ENCODE peak calls at places on chromosomes 13 and 19, in four cellular contexts. V, H, C and U are unnamed samples.

GRCh38 chr13:43129511-43130130 is 106.2 kb downstream of the DNAJC15 start:
- DNase-seq in V (no peak), H (no peak), C (no peak), U (no peak)

GRCh38 chr19:38739440-38740251 is 4.6 kb downstream of the CAPN12 start:
- DNase-seq in V (no peak), H (no peak), C (no peak), U (no peak)

GRCh38 chr19:50266896-50267295 is 62.3 kb downstream of the KCNC3 start:
- DNase-seq in V (peak; percentile 30), H (peak; percentile 47), C (no peak), U (no peak)

GRCh38 chr19:7917292-7918061 is 2.7 kb upstream of the SNAPC2 start:
- DNase-seq in V (peak; percentile 58), H (no peak), C (no peak), U (no peak)

GRCh38 chr19:35742121-35742724 is at the start of gene IGFLR1:
- DNase-seq in V (peak; percentile 44), H (no peak), C (no peak), U (no peak)

GRCh38 chr13:49220856-49221614 is 897 bp downstream of the MLNR start:
- DNase-seq in V (no peak), H (no peak), C (no peak), U (no peak)

GRCh38 chr19:7792286-7792685 is 29.2 kb downstream of the CLEC4M start:
- DNase-seq in V (no peak), H (no peak), C (no peak), U (no peak)

GRCh38 chr19:35476149-35476548 is 14.1 kb downstream of the KRTDAP start:
- DNase-seq in V (no peak), H (peak; percentile 16), C (no peak), U (no peak)

DNA sequence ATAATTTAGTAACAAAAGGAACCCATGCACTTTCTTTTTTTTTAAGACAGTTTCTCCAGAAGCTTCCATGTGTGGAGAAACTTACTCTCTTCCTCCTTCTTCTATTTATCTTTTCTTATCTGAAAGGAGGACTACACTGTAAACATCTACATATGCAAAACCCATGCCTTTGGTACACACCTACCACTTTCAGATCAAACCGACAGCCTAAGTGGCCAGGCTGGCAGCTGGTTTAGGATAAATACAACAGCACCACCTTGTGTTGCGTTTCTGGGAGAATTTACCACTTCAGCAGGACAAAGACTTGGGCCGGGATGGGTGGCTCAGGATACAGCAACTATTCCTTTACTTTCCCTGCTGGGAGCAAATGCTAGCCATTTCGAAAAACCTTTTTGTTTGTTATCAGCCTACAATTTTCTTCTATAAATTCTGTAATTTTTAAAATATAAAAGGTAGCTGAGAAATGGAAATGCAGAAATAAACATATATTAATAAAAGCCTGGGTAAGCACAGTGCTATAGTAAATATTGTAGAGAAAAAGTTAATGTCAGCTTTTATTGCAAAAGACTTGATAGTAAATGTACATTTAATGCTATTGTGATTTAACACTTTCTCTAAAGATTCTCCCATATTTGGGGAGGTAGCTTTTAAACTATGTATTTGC is 94.0 kb upstream of the RFC3 start:
- DNase-seq in V (peak; percentile 82), H (peak; percentile 77), C (peak; percentile 94), U (peak; percentile 45)
- H3K27ac ChIP-seq in V (peak overlapping the region; percentile 48), H (no peak overlapping the region), C (peak overlapping the region; percentile 57), U (peak overlapping the region; percentile 48)

GRCh38 chr19:32316034-32316433 is 29.4 kb upstream of the ZNF507 start:
- DNase-seq in V (no peak), H (no peak), C (peak; percentile 47), U (no peak)
- H3K4me1 ChIP-seq in V (no peaks in the 10 kb centered on the region), H (no peaks in the 10 kb centered on the region), C (no peaks in the 10 kb centered on the region), U (no peaks in the 10 kb centered on the region)

GRCh38 chr19:5903054-5903501 is 512 bp downstream of the NDUFA11 start:
- DNase-seq in V (no peak), H (no peak), C (no peak), U (no peak)

GRCh38 chr19:5903502-5904301 is at the start of gene NDUFA11:
- DNase-seq in V (peak; percentile 99), H (peak; percentile 90), C (peak; percentile 100), U (no peak)

GRCh38 chr19:5905072-5905778 is 553 bp downstream of the VMAC start:
- DNase-seq in V (no peak), H (no peak), C (no peak), U (no peak)

GRCh38 chr19:5907216-5907615 is 2.5 kb downstream of the VMAC start:
- DNase-seq in V (no peak), H (no peak), C (no peak), U (no peak)

DNA sequence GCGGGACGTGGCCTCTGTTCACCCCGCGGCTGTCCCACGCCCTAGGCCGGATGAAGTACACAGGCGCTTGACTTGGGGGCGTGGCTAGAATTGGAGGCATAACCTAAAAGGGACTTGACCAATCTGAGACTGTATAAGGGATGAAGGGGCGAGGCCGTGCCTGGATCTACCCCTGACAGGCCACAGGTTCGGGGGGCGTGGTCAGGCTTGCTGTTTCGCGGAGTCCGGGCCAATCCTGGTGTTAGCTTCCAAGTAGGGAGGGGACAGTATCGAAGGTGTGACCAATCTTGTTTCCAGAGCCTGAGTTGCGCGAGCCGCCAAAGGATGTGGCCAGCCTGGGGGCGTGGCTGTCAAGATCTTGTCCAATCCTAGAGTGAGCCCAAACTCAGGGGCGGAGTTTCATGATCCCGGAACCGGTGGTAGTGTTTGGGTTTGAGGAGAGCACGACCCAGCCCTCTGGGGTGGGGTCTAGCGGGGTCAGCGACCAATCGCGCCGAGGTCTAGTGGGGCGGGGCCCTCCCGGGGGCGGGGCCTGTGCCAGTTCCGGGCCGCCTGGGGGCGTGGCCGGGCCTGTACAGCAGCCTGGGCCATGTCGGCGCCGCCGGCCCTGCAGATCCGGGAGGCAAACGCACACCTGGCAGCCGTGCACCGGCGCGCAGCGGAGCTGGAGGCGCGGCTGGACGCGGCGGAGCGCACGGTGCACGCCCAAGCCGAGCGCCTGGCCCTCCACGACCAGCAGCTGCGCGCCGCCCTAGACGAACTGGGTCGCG is at the start of gene VMAC:
- DNase-seq in V (peak; percentile 100), H (peak; percentile 100), C (peak; percentile 100), U (peak; percentile 97)
- TF ChIP-seq POLR2AphosphoS5 in V (peak; percentile 14), H (no peak), C (peak; percentile 63), U (no peak)

GRCh38 chr13:110493613-110494012 is 67.9 kb downstream of the RAB20 start:
- DNase-seq in V (no peak), H (no peak), C (no peak), U (no peak)

GRCh38 chr13:110491869-110492268 is 69.7 kb downstream of the RAB20 start:
- DNase-seq in V (no peak), H (no peak), C (no peak), U (no peak)

GRCh38 chr13:110493161-110493593 is 68.3 kb downstream of the RAB20 start:
- DNase-seq in V (no peak), H (no peak), C (no peak), U (no peak)

GRCh38 chr13:110490009-110490770 is 71.3 kb downstream of the RAB20 start:
- DNase-seq in V (peak; percentile 71), H (no peak), C (no peak), U (no peak)

DNA sequence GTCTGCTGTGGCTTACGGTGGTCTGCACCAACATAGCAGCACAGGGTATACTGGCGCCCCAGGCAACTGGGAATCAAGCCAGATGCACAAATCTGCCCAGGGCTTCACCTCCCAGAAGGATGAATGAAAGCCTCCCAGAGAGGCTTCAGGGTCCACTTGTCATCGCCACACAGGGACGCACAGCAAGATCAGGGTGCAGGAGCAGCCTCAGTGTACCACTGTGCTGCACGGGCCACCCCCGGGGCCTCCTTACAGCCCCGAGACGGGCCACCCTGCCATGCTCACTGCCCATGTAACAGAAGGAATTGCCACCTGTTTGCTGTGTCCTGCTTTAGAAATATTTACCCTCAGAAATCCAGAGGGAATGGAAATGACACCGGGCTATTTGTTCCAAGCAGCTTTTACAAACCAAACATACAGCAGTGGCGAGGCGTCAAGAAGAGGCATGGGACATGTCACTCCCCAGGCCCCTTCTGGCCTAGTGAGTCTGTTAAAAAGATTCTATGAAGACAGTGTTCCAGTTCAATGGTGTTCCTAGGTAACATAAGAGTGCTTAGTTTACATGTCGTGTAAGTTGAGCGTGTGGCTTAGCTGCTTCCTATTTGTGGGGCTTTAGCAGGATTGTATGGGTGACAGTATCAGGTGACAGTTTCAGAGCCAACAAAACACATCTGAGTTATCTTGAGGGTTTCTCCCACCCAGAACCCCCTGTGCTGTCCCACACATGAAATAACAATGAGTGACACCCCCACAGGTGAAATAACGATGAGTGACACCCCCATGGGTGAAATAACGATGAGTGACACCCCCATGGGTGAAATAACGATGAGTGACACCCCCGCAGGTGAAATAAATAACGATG is 69.0 kb downstream of the RAB20 start:
- DNase-seq in V (no peak), H (no peak), C (no peak), U (no peak)
- H3K27ac ChIP-seq in V (no peak overlapping the region), H (no peak overlapping the region), C (no peak overlapping the region), U (no peak overlapping the region)

GRCh38 chr19:1018932-1019615 is 1.8 kb downstream of the TMEM259 start:
- DNase-seq in V (no peak), H (no peak), C (no peak), U (no peak)
- H3K4me1 ChIP-seq in V (peaks cover 49% of the 10 kb centered on the region), H (peaks cover 37% of the 10 kb centered on the region), C (peaks cover 82% of the 10 kb centered on the region), U (peaks cover 20% of the 10 kb centered on the region)